ENCODE peak calls at places on chromosomes 4 and X, in ten cellular contexts. S is aorta; D is substantia nigra; K is kidney glomerular epithelial cell; L is cardiac muscle cell; W is Karpas-422; C is NT2/D1; N is skeletal muscle cell; G is NCI-H1105; H is activated T-cell treated with anti-CD3 and anti-CD28 coated beads, Interleukin-2, amount 50 U/mL, for 72 hours. O is an unnamed sample.

GRCh38 chrX:17826609-17827496 is 34.2 kb downstream of the RAI2 start:
- DNase-seq in S (no peak), D (no peak), K (no peak), L (no peak), W (no peak), C (no peak), N (no peak), G (no peak), H (no peak), O (no peak)

GRCh38 chrX:4825550-4825949 is 1112.1 kb upstream of the PRKX start:
- DNase-seq in S (peak; percentile 61), D (no peak), K (no peak), L (no peak), W (no peak), C (no peak), N (no peak), G (no peak), H (no peak), O (no peak)

GRCh38 chr4:122003335-122003734 is 51.5 kb upstream of the TRPC3 start:
- DNase-seq in S (no peak), D (no peak), K (no peak), L (peak; percentile 36), W (peak; percentile 82), C (no peak), N (no peak), G (no peak), H (peak; percentile 6), O (no peak)

GRCh38 chr4:175691791-175692190 is 120.3 kb downstream of the GPM6A start:
- DNase-seq in S (no peak), D (no peak), K (no peak), L (no peak), W (no peak), C (no peak), N (no peak), G (no peak), H (no peak), O (no peak)

GRCh38 chr4:17072483-17072882 is 174.0 kb upstream of the LDB2 start:
- DNase-seq in S (no peak), D (no peak), K (no peak), L (peak; percentile 70), W (no peak), C (no peak), N (no peak), G (no peak), H (no peak), O (no peak)

GRCh38 chr4:130675262-130675661 is 1579.3 kb downstream of the C4orf33 start:
- DNase-seq in S (no peak), D (no peak), K (no peak), L (no peak), W (no peak), C (no peak), N (no peak), G (no peak), H (no peak), O (no peak)

GRCh38 chrX:50579955-50580354 is 109.3 kb upstream of the DGKK start:
- DNase-seq in S (no peak), D (no peak), K (peak; percentile 8), L (peak; percentile 69), W (peak; percentile 82), C (peak; percentile 60), N (peak; percentile 4), G (peak; percentile 2), H (peak; percentile 16), O (peak; percentile 28)

GRCh38 chr4:81756973-81757372 is 285.3 kb upstream of the RASGEF1B start:
- DNase-seq in S (no peak), D (no peak), K (no peak), L (no peak), W (no peak), C (no peak), N (no peak), G (no peak), H (no peak), O (no peak)

GRCh38 chr4:155442267-155443105 is 65.7 kb upstream of the MAP9 start:
- DNase-seq in S (peak; percentile 85), D (no peak), K (peak; percentile 74), L (peak; percentile 84), W (peak; percentile 94), C (peak; percentile 33), N (peak; percentile 20), G (peak; percentile 23), H (peak; percentile 47), O (no peak)

GRCh38 chr4:26726655-26727387 is 133.8 kb upstream of the STIM2 start:
- DNase-seq in S (no peak), D (no peak), K (no peak), L (no peak), W (peak; percentile 46), C (no peak), N (no peak), G (no peak), H (no peak), O (no peak)

GRCh38 chr4:41406051-41406516 is 131.9 kb upstream of the LIMCH1 start:
- DNase-seq in S (no peak), D (no peak), K (no peak), L (no peak), W (no peak), C (no peak), N (no peak), G (no peak), H (no peak), O (no peak)

GRCh38 chr4:118683513-118683912 is 1.7 kb upstream of the METTL14 start:
- DNase-seq in S (no peak), D (no peak), K (no peak), L (peak; percentile 12), W (peak; percentile 61), C (no peak), N (no peak), G (no peak), H (no peak), O (no peak)

GRCh38 chrX:150506486-150506885 is 61.9 kb upstream of the MTM1 start:
- DNase-seq in S (no peak), D (no peak), K (no peak), L (no peak), W (no peak), C (no peak), N (no peak), G (peak; percentile 45), H (no peak), O (no peak)

GRCh38 chr4:145014365-145014764 is 83.6 kb downstream of the ANAPC10 start:
- DNase-seq in S (no peak), D (no peak), K (no peak), L (no peak), W (no peak), C (no peak), N (no peak), G (no peak), H (no peak), O (no peak)

GRCh38 chrX:40155617-40156471 is 58.1 kb upstream of the BCOR start:
- DNase-seq in S (peak; percentile 45), D (no peak), K (no peak), L (no peak), W (no peak), C (no peak), N (no peak), G (no peak), H (no peak), O (no peak)

GRCh38 chr4:154073107-154073817 is 284.4 kb upstream of the SFRP2 start:
- DNase-seq in S (no peak), D (no peak), K (peak; percentile 83), L (peak; percentile 3), W (no peak), C (no peak), N (peak; percentile 63), G (no peak), H (no peak), O (peak; percentile 74)

GRCh38 chr4:112252234-112252633 is 20.6 kb downstream of the AP1AR start:
- DNase-seq in S (no peak), D (no peak), K (no peak), L (no peak), W (no peak), C (no peak), N (no peak), G (no peak), H (no peak), O (no peak)

GRCh38 chr4:18203936-18204335 is 182.4 kb upstream of the LCORL start:
- DNase-seq in S (no peak), D (no peak), K (no peak), L (no peak), W (no peak), C (no peak), N (no peak), G (no peak), H (no peak), O (no peak)